ENCODE peak calls at places on chromosomes 16 and 17, in four cellular contexts. F is thoracic aorta, Z is mucosa of descending colon, D is colonic mucosa. H is an unnamed sample.
A peak's percentile ranks its signal among the peaks of the same experiment; 100 is the strongest.

GRCh38 chr17:5000237-5000639 is 2.5 kb downstream of the KIF1C start:
- DNase-seq in F (peak; percentile 60), Z (no peak), D (peak; percentile 53), H (no peak)

GRCh38 chr17:73155410-73156165 is 9.2 kb upstream of the SSTR2 start:
- DNase-seq in F (no peak), Z (no peak), D (no peak), H (no peak)

GRCh38 chr16:53212899-53213235 is 158.1 kb downstream of the CHD9 start:
- DNase-seq in F (no peak), Z (no peak), D (no peak), H (no peak)

GRCh38 chr17:72097144-72097543 is 23.7 kb upstream of the SOX9 start:
- DNase-seq in F (no peak), Z (no peak), D (no peak), H (no peak)

GRCh38 chr16:795580-796229 is 4.8 kb downstream of the GNG13 start:
- DNase-seq in F (no peak), Z (no peak), D (no peak), H (no peak)

GRCh38 chr17:18315498-18316360 is 636 bp downstream of the SMCR8 start:
- DNase-seq in F (no peak), Z (peak; percentile 58), D (no peak), H (no peak)

GRCh38 chr16:21565816-21566669 is 33.3 kb upstream of the METTL9 start:
- DNase-seq in F (no peak), Z (no peak), D (no peak), H (no peak)

GRCh38 chr16:79278506-79278905 is 322.0 kb downstream of the MAF start:
- DNase-seq in F (no peak), Z (peak; percentile 63), D (no peak), H (no peak)

GRCh38 chr17:42118545-42118944 is 2.6 kb downstream of the KAT2A start:
- DNase-seq in F (no peak), Z (no peak), D (no peak), H (no peak)

GRCh38 chr17:20924306-20924705 is 118.5 kb downstream of the USP22 start:
- DNase-seq in F (no peak), Z (no peak), D (no peak), H (no peak)

GRCh38 chr17:42675348-42675983 is 1.3 kb downstream of the PLEKHH3 start:
- DNase-seq in F (no peak), Z (no peak), D (no peak), H (no peak)

GRCh38 chr16:66986559-66986958 is 1.8 kb upstream of the CES4A start:
- DNase-seq in F (no peak), Z (no peak), D (no peak), H (no peak)

GRCh38 chr17:10096556-10096955 is 101.8 kb downstream of the GAS7 start:
- DNase-seq in F (no peak), Z (no peak), D (no peak), H (no peak)

GRCh38 chr17:79985951-79986391 is 49.7 kb downstream of the TBC1D16 start:
- DNase-seq in F (no peak), Z (peak; percentile 25), D (no peak), H (no peak)

GRCh38 chr17:1294157-1294717 is 14.8 kb downstream of the TRARG1 start:
- DNase-seq in F (no peak), Z (no peak), D (peak; percentile 28), H (no peak)

GRCh38 chr17:14737984-14738651 is 437.2 kb downstream of the HS3ST3B1 start:
- DNase-seq in F (peak; percentile 43), Z (peak; percentile 65), D (no peak), H (peak; percentile 19)

GRCh38 chr17:65027305-65027704 is 29.2 kb downstream of the GNA13 start:
- DNase-seq in F (no peak), Z (no peak), D (no peak), H (no peak)

DNA sequence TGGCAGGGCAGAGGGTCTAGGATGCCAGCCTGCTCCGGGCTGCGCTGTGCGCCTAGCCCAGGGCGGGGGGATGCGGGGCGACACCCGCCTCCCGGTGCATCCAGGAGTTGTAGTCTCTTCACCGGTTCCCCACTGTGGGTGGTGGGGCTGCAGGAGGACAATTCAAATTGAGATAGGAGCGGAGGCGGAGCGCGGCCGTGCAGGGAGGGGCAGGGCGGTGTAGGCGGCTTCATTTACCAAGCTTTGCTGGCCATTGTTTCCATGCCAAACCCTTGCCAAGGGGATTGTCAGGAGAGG is 2047.4 kb downstream of the TP53TG3F start:
- DNase-seq in F (no peak), Z (no peak), D (no peak), H (no peak)
- H3K9me3 ChIP-seq in F (no peaks in the 10 kb centered on the region), Z (peaks cover 59% of the 10 kb centered on the region), D (no peaks in the 10 kb centered on the region), H (no peaks in the 10 kb centered on the region)

GRCh38 chr17:26782153-26782552 is 511.8 kb upstream of the WSB1 start:
- DNase-seq in F (no peak), Z (peak; percentile 22), D (no peak), H (no peak)
- H3K9me3 ChIP-seq in F (peaks cover 8% of the 10 kb centered on the region), Z (peaks cover 79% of the 10 kb centered on the region), D (peaks cover 12% of the 10 kb centered on the region), H (no peaks in the 10 kb centered on the region)

GRCh38 chr17:57530508-57530907 is 214.6 kb downstream of the CCDC182 start:
- DNase-seq in F (no peak), Z (no peak), D (no peak), H (no peak)

GRCh38 chr17:57527437-57528083 is 217.5 kb downstream of the CCDC182 start:
- DNase-seq in F (no peak), Z (no peak), D (no peak), H (no peak)

GRCh38 chr17:57530026-57530425 is 215.1 kb downstream of the CCDC182 start:
- DNase-seq in F (no peak), Z (no peak), D (no peak), H (no peak)

GRCh38 chr17:57531078-57531477 is 214.0 kb downstream of the CCDC182 start:
- DNase-seq in F (no peak), Z (no peak), D (no peak), H (no peak)

DNA sequence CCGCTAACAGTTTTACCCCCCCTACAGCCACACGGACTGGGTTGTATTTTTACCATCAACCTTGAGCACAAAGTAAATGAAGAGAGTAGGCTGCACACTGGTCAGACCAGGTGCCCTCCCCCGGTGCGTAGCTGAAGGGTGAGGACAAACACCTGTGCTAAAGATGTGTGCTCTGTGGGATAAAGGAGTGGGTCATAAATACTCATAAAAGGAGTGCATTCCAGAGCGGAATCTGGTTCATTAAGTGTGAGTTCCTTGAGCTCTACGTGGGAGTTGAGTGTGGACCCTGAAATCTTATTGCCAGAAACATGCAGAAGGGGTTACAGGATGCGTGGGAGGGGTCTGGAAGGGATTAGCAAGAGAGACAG is 217.0 kb downstream of the CCDC182 start:
- DNase-seq in F (no peak), Z (no peak), D (no peak), H (no peak)
- H3K9me3 ChIP-seq in F (no peaks in the 10 kb centered on the region), Z (no peaks in the 10 kb centered on the region), D (no peaks in the 10 kb centered on the region), H (no peaks in the 10 kb centered on the region)

GRCh38 chr16:35295856-35296255 is 1836.4 kb downstream of the TP53TG3F start:
- DNase-seq in F (no peak), Z (no peak), D (no peak), H (no peak)
- H3K9me3 ChIP-seq in F (no peaks in the 10 kb centered on the region), Z (peaks cover 53% of the 10 kb centered on the region), D (no peaks in the 10 kb centered on the region), H (no peaks in the 10 kb centered on the region)

GRCh38 chr17:17315142-17315821 is 12.1 kb downstream of the NT5M start:
- DNase-seq in F (no peak), Z (no peak), D (no peak), H (no peak)

GRCh38 chr17:17313350-17313991 is 10.3 kb downstream of the NT5M start:
- DNase-seq in F (no peak), Z (no peak), D (peak; percentile 59), H (no peak)

GRCh38 chr17:17320188-17320910 is 17.2 kb downstream of the NT5M start:
- DNase-seq in F (no peak), Z (no peak), D (no peak), H (no peak)

GRCh38 chr17:17314501-17315071 is 11.4 kb downstream of the NT5M start:
- DNase-seq in F (no peak), Z (no peak), D (no peak), H (no peak)
- H3K9me3 ChIP-seq in F (no peaks in the 10 kb centered on the region), Z (no peaks in the 10 kb centered on the region), D (no peaks in the 10 kb centered on the region), H (no peaks in the 10 kb centered on the region)

GRCh38 chr16:3383045-3383448 is 17.8 kb downstream of the ZSCAN32 start:
- DNase-seq in F (no peak), Z (no peak), D (no peak), H (no peak)

GRCh38 chr16:3389663-3390338 is 11.0 kb downstream of the ZSCAN32 start:
- DNase-seq in F (no peak), Z (no peak), D (no peak), H (no peak)

GRCh38 chr16:3388325-3388724 is 12.5 kb downstream of the ZSCAN32 start:
- DNase-seq in F (no peak), Z (no peak), D (no peak), H (no peak)
- H3K9me3 ChIP-seq in F (peaks cover 80% of the 10 kb centered on the region), Z (peaks cover 86% of the 10 kb centered on the region), D (peaks cover 10% of the 10 kb centered on the region), H (peaks cover under 1% of the 10 kb centered on the region)

DNA sequence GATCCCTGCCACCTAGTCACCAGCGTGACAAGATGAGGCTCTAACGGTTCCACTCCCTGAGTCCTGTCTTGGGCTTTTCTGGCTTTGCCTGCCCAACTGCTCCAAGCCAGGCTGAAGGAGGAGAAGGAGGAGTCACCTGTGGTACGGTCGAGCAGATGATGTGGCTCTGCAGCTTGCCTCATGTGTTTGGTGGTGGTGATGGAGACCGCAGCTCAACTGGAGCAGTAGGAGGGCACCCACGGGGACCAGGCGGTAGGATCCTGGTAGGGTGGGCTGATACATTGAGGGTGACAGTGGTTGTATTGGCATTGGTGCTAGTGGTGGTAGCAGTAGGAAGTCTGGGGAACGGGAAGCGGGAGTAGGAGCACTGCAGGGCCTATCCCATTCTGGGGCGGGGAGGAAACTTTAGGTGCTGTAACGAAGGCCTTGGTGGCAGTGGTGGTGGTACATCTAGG is 202.8 kb upstream of the WSB1 start:
- DNase-seq in F (no peak), Z (no peak), D (no peak), H (no peak)
- H3K9me3 ChIP-seq in F (no peaks in the 10 kb centered on the region), Z (no peaks in the 10 kb centered on the region), D (no peaks in the 10 kb centered on the region), H (no peaks in the 10 kb centered on the region)

GRCh38 chr16:61105544-61105943 is 930.7 kb downstream of the CDH8 start:
- DNase-seq in F (no peak), Z (no peak), D (no peak), H (no peak)
- H3K9me3 ChIP-seq in F (no peaks in the 10 kb centered on the region), Z (peaks cover 5% of the 10 kb centered on the region), D (no peaks in the 10 kb centered on the region), H (no peaks in the 10 kb centered on the region)

GRCh38 chr16:35201151-35201550 is 1741.7 kb downstream of the TP53TG3F start:
- DNase-seq in F (no peak), Z (no peak), D (no peak), H (no peak)
- H3K9me3 ChIP-seq in F (no peaks in the 10 kb centered on the region), Z (peaks cover 50% of the 10 kb centered on the region), D (no peaks in the 10 kb centered on the region), H (no peaks in the 10 kb centered on the region)

GRCh38 chr16:35910409-35910808 is 2451.0 kb downstream of the TP53TG3F start:
- DNase-seq in F (no peak), Z (no peak), D (no peak), H (no peak)
- H3K9me3 ChIP-seq in F (no peaks in the 10 kb centered on the region), Z (peaks cover 89% of the 10 kb centered on the region), D (no peaks in the 10 kb centered on the region), H (peaks cover 16% of the 10 kb centered on the region)